ENCODE peak calls at places on chromosomes 7 and 10, in four cellular contexts. Q is T47D; H is NK-92 treated with Interleukin-12 subunit alpha and Interleukin-12 subunit beta, amount 100 ng/mL, for 24 hours; Y is left colon. Z is an unnamed sample.

GRCh38 chr10:26931223-26931622 is 70.5 kb upstream of the ABI1 start:
- DNase-seq in Y (peak), H (no peak), Q (no peak), Z (no peak)

GRCh38 chr10:110279062-110279986 is 25.4 kb downstream of the SMNDC1 start:
- DNase-seq in H (no peak), Y (peak), Q (peak), Z (peak)

GRCh38 chr7:107661081-107661864 is 645 bp downstream of the SLC26A4 start:
- DNase-seq in H (no peak), Q (peak), Y (peak), Z (no peak)

GRCh38 chr7:142916508-142916907 is 17.0 kb downstream of the TRPV5 start:
- DNase-seq in Q (no peak), H (no peak), Y (no peak), Z (no peak)

GRCh38 chr7:150389532-150389816 is 10.3 kb downstream of the ZNF775 start:
- DNase-seq in Y (no peak), Q (no peak), H (no peak), Z (no peak)

GRCh38 chr10:22321156-22321711 is 335 bp downstream of the BMI1 start:
- DNase-seq in Q (peak), H (peak), Y (peak), Z (peak)

GRCh38 chr7:6106140-6106904 is 75.1 kb downstream of the ANKRD61 start:
- DNase-seq in Q (peak), Y (peak), H (no peak), Z (no peak)

GRCh38 chr7:106110885-106111670 is 1.0 kb downstream of the SYPL1 start:
- DNase-seq in Y (no peak), Q (no peak), H (no peak), Z (no peak)

GRCh38 chr10:14074062-14074884 is 256.5 kb downstream of the FRMD4A start:
- DNase-seq in Q (peak), H (no peak), Y (peak), Z (peak)

GRCh38 chr10:28984431-28984830 is 304.4 kb upstream of the LYZL1 start:
- DNase-seq in H (no peak), Y (peak), Q (peak), Z (peak)

GRCh38 chr7:101315336-101315735 is 6.3 kb downstream of the IFT22 start:
- DNase-seq in Q (peak), H (no peak), Y (peak), Z (no peak)

GRCh38 chr10:115606727-115607126 is 513.6 kb downstream of the ATRNL1 start:
- DNase-seq in H (no peak), Y (no peak), Q (no peak), Z (no peak)

GRCh38 chr7:131072505-131073091 is 255.1 kb upstream of the MKLN1 start:
- DNase-seq in H (no peak), Y (no peak), Q (peak), Z (no peak)

GRCh38 chr10:29119374-29119773 is 169.5 kb upstream of the LYZL1 start:
- DNase-seq in Q (peak), H (no peak), Y (peak), Z (no peak)

GRCh38 chr7:157152391-157152937 is 13.7 kb downstream of the UBE3C start:
- DNase-seq in Q (peak), H (no peak), Y (no peak), Z (no peak)

GRCh38 chr7:131328387-131329175 is 905 bp downstream of the MKLN1 start:
- DNase-seq in Q (no peak), Y (no peak), H (no peak), Z (no peak)

GRCh38 chr7:100358027-100358856 is at the start of gene PILRB:
- DNase-seq in H (no peak), Q (no peak), Y (no peak), Z (no peak)

GRCh38 chr7:38222481-38223096 is 44.5 kb downstream of the STARD3NL start:
- DNase-seq in Q (peak), Y (no peak), H (no peak), Z (no peak)

GRCh38 chr7:54921116-54921515 is 97.7 kb upstream of the EGFR start:
- DNase-seq in Y (no peak), H (no peak), Q (no peak), Z (no peak)

GRCh38 chr10:123718544-123719060 is 52.4 kb downstream of the GPR26 start:
- DNase-seq in Y (no peak), H (no peak), Q (no peak), Z (no peak)

Z was measured in tibial nerve.